ENCODE peak calls at places on chromosome X, in nine cellular contexts. Q, W, R, J, I, D, G, T and Y are unnamed samples.

GRCh38 chrX:109774706-109775105 is 41.6 kb upstream of the ACSL4 start:
- DNase-seq in R (peak), W (peak), G (peak), J (no peak), I (peak), Q (peak), D (peak), T (no peak), Y (no peak)

GRCh38 chrX:103919336-103919682 is 43.1 kb upstream of the TMSB15B start:
- DNase-seq in I (peak), T (peak), W (peak), D (peak), R (peak), Q (peak), G (peak), J (peak), Y (peak)

GRCh38 chrX:53284684-53285447 is 3.5 kb upstream of the IQSEC2 start:
- DNase-seq in W (peak), R (peak), G (no peak), T (peak), Q (peak), J (peak), I (peak), D (peak), Y (peak)

GRCh38 chrX:120310861-120311631 is at the start of gene TMEM255A:
- DNase-seq in R (peak), T (peak), I (peak), D (no peak), W (peak), J (peak), Q (no peak), G (no peak), Y (peak)

GRCh38 chrX:16368696-16369095 is 201.4 kb downstream of the MAGEB17 start:
- DNase-seq in Q (no peak), G (no peak), J (no peak), R (no peak), T (no peak), I (no peak), W (peak), D (no peak), Y (no peak)

GRCh38 chrX:27679281-27679680 is 89.1 kb downstream of the DCAF8L2 start:
- DNase-seq in T (no peak), J (no peak), Q (no peak), R (no peak), D (peak), I (no peak), G (no peak), W (peak), Y (no peak)

GRCh38 chrX:108834036-108834435 is 97.7 kb upstream of the IRS4 start:
- DNase-seq in I (no peak), R (no peak), J (peak), G (no peak), T (peak), W (no peak), D (no peak), Q (no peak), Y (no peak)

GRCh38 chrX:48498374-48498809 is 10.4 kb upstream of the PORCN start:
- DNase-seq in I (peak), R (peak), D (peak), W (peak), Q (no peak), G (peak), T (no peak), J (no peak), Y (peak)

GRCh38 chrX:40420899-40421729 is 159.7 kb upstream of the ATP6AP2 start:
- DNase-seq in W (peak), G (peak), T (no peak), J (no peak), D (peak), Q (no peak), R (no peak), I (no peak), Y (no peak)

GRCh38 chrX:153672531-153673397 is 849 bp downstream of the PNCK start:
- DNase-seq in J (no peak), I (no peak), W (no peak), D (no peak), T (no peak), G (no peak), Q (no peak), R (no peak), Y (no peak)

GRCh38 chrX:35842657-35843056 is 44.5 kb downstream of the MAGEB16 start:
- DNase-seq in J (no peak), R (no peak), W (no peak), T (no peak), G (no peak), Q (no peak), I (no peak), D (no peak), Y (no peak)

GRCh38 chrX:105694839-105695238 is 127.5 kb upstream of the NRK start:
- DNase-seq in J (no peak), T (no peak), D (no peak), G (no peak), Q (no peak), W (no peak), R (no peak), I (no peak), Y (no peak)

GRCh38 chrX:39309721-39310152 is 508.5 kb downstream of the MID1IP1 start:
- DNase-seq in D (peak), Q (peak), J (no peak), I (no peak), T (no peak), R (peak), G (peak), W (peak), Y (peak)

GRCh38 chrX:120452131-120452530 is 17.0 kb downstream of the LAMP2 start:
- DNase-seq in W (peak), Q (peak), T (no peak), G (peak), D (peak), R (peak), J (peak), I (peak), Y (peak)

GRCh38 chrX:47311857-47312774 is 58.3 kb upstream of the ZNF157 start:
- DNase-seq in J (no peak), T (peak), W (peak), Q (peak), D (peak), G (peak), R (peak), I (peak), Y (peak)

GRCh38 chrX:84487365-84488353 is 14.6 kb downstream of the HDX start:
- DNase-seq in W (no peak), G (no peak), Q (no peak), T (no peak), J (no peak), D (no peak), I (no peak), R (no peak), Y (no peak)

GRCh38 chrX:15882704-15883539 is 28.3 kb upstream of the AP1S2 start:
- DNase-seq in J (no peak), T (no peak), I (peak), W (peak), G (peak), R (peak), Q (no peak), D (peak), Y (no peak)

GRCh38 chrX:85111347-85111746 is 107.7 kb downstream of the APOOL start:
- DNase-seq in D (peak), T (peak), I (peak), R (peak), G (peak), W (peak), J (peak), Q (no peak), Y (peak)

GRCh38 chrX:9912341-9912740 is 54.8 kb upstream of the CLDN34 start:
- DNase-seq in G (no peak), I (peak), T (no peak), W (peak), J (peak), D (peak), Q (no peak), R (no peak), Y (peak)

GRCh38 chrX:139297638-139298037 is 232.9 kb upstream of the F9 start:
- DNase-seq in Q (no peak), T (no peak), G (no peak), W (no peak), D (no peak), I (no peak), J (no peak), R (no peak), Y (no peak)

GRCh38 chrX:122517781-122518180 is 666.3 kb upstream of the GRIA3 start:
- DNase-seq in D (no peak), J (no peak), T (no peak), G (no peak), I (peak), R (peak), W (peak), Q (no peak), Y (no peak)

GRCh38 chrX:137401092-137401491 is 164.8 kb upstream of the ZIC3 start:
- DNase-seq in R (no peak), D (no peak), T (no peak), G (no peak), W (no peak), J (peak), Q (no peak), I (no peak), Y (no peak)

GRCh38 chrX:36867143-36867542 is 141.0 kb upstream of the FAM47C start:
- DNase-seq in T (no peak), Q (peak), W (peak), I (peak), G (peak), D (peak), J (peak), R (peak), Y (peak)

GRCh38 chrX:33211356-33212254 is at the start of gene DMD:
- DNase-seq in Q (no peak), R (no peak), I (peak), D (peak), J (no peak), G (peak), W (peak), T (no peak), Y (peak)

GRCh38 chrX:43949669-43950068 is 23.5 kb downstream of the NDP start:
- DNase-seq in I (peak), Q (peak), J (peak), W (no peak), T (no peak), R (no peak), G (no peak), D (no peak), Y (peak)

GRCh38 chrX:23902419-23902818 is 5.3 kb downstream of the APOO start:
- DNase-seq in Q (peak), R (peak), T (no peak), I (peak), G (no peak), J (peak), W (peak), D (peak), Y (peak)

GRCh38 chrX:68929332-68930150 is 100.7 kb downstream of the EFNB1 start:
- DNase-seq in D (peak), R (peak), I (peak), Q (no peak), G (no peak), J (no peak), W (peak), T (no peak), Y (peak)

GRCh38 chrX:48496660-48497059 is 12.1 kb upstream of the PORCN start:
- DNase-seq in I (peak), G (no peak), J (no peak), D (no peak), W (no peak), R (peak), Q (no peak), T (no peak), Y (no peak)

GRCh38 chrX:120308558-120308957 is 2.7 kb downstream of the TMEM255A start:
- DNase-seq in Q (no peak), T (no peak), J (peak), W (peak), G (no peak), D (no peak), I (peak), R (no peak), Y (no peak)

GRCh38 chrX:103773445-103773844 is 3.2 kb upstream of the PLP1 start:
- DNase-seq in J (no peak), W (no peak), T (no peak), D (no peak), R (no peak), G (no peak), I (no peak), Q (no peak), Y (no peak)

GRCh38 chrX:10685923-10686595 is 65.7 kb upstream of the MID1 start:
- DNase-seq in Q (no peak), J (no peak), I (peak), T (no peak), W (no peak), D (no peak), G (no peak), R (peak), Y (no peak)

GRCh38 chrX:153781428-153782047 is 697 bp downstream of the SRPK3 start:
- DNase-seq in D (no peak), I (peak), R (no peak), J (no peak), W (no peak), T (no peak), Q (no peak), G (no peak), Y (peak)

GRCh38 chrX:15525664-15526416 is 25.2 kb downstream of the BMX start:
- DNase-seq in T (peak), J (peak), W (no peak), G (no peak), D (no peak), I (no peak), R (no peak), Q (no peak), Y (peak)

GRCh38 chrX:108811891-108812290 is 75.5 kb upstream of the IRS4 start:
- DNase-seq in T (no peak), I (no peak), Q (no peak), R (no peak), G (no peak), J (no peak), D (no peak), W (no peak), Y (peak)

GRCh38 chrX:39576081-39576701 is 521.6 kb downstream of the BCOR start:
- DNase-seq in I (no peak), T (peak), G (no peak), W (no peak), Q (no peak), R (no peak), D (no peak), J (peak), Y (peak)